ENCODE peak calls at places on chromosomes 3 and 15, in seven cellular contexts. T is astrocyte of the spinal cord, L is psoas muscle, P is dorsolateral prefrontal cortex, Y is spleen, F is mucosa of descending colon, R is A673. W is an unnamed sample.

GRCh38 chr3:71035314-71035713 is 548.2 kb downstream of the FOXP1 start:
- DNase-seq in R (peak), L (no peak), P (no peak), F (peak), Y (no peak), T (peak), W (peak)

GRCh38 chr3:25854635-25855034 is 64.7 kb downstream of the OXSM start:
- DNase-seq in P (no peak), R (no peak), F (no peak), T (peak), Y (no peak), L (no peak), W (peak)

GRCh38 chr15:56532766-56533455 is 68.0 kb upstream of the MNS1 start:
- DNase-seq in Y (no peak), R (peak), L (no peak), T (no peak), F (no peak), P (no peak), W (no peak)

GRCh38 chr3:144363856-144364255 is 392.2 kb downstream of the DIPK2A start:
- DNase-seq in T (no peak), L (no peak), F (no peak), Y (no peak), P (no peak), R (no peak), W (no peak)

GRCh38 chr3:42012378-42012934 is 50.6 kb upstream of the ULK4 start:
- DNase-seq in P (no peak), T (no peak), R (no peak), F (no peak), L (no peak), Y (no peak), W (no peak)

GRCh38 chr15:68383161-68384074 is 48.5 kb downstream of the ITGA11 start:
- DNase-seq in L (no peak), P (no peak), R (peak), T (peak), F (peak), Y (no peak), W (peak)

GRCh38 chr15:50786871-50787270 is 21.4 kb upstream of the SPPL2A start:
- DNase-seq in Y (no peak), T (no peak), L (no peak), P (no peak), R (no peak), F (no peak), W (no peak)

GRCh38 chr3:37653466-37653865 is 208.2 kb upstream of the CTDSPL start:
- DNase-seq in T (no peak), P (no peak), R (no peak), L (no peak), Y (no peak), F (no peak), W (no peak)

GRCh38 chr3:10278501-10278900 is 14.2 kb downstream of the GHRL start:
- DNase-seq in T (no peak), R (no peak), P (no peak), Y (no peak), L (no peak), F (no peak), W (no peak)

GRCh38 chr3:196599734-196600128 is 31.3 kb downstream of the FBXO45 start:
- DNase-seq in F (no peak), Y (no peak), L (no peak), P (no peak), R (no peak), T (no peak), W (no peak)

GRCh38 chr15:34644061-34644460 is 60.6 kb upstream of the GOLGA8B start:
- DNase-seq in F (no peak), P (no peak), L (no peak), Y (no peak), T (peak), R (peak), W (peak)

GRCh38 chr3:56962200-56962599 is 98.3 kb upstream of the SPATA12 start:
- DNase-seq in F (no peak), T (no peak), P (no peak), R (no peak), L (no peak), Y (no peak), W (no peak)

GRCh38 chr3:63132456-63133250 is 145.5 kb upstream of the SYNPR start:
- DNase-seq in T (no peak), P (no peak), F (no peak), L (no peak), Y (no peak), R (no peak), W (no peak)

GRCh38 chr3:48931944-48932580 is 13.4 kb downstream of the ARIH2 start:
- DNase-seq in F (no peak), L (no peak), R (no peak), Y (no peak), P (no peak), T (no peak), W (no peak)

GRCh38 chr15:58520464-58520863 is 88.7 kb downstream of the LIPC start:
- DNase-seq in F (no peak), Y (no peak), R (peak), T (no peak), L (no peak), P (no peak), W (no peak)

GRCh38 chr3:69241769-69242168 is 119.4 kb upstream of the LMOD3 start:
- DNase-seq in T (no peak), L (no peak), F (no peak), Y (no peak), P (no peak), R (no peak), W (no peak)

GRCh38 chr15:61401903-61402698 is 173.0 kb upstream of the RORA start:
- DNase-seq in T (no peak), L (no peak), F (no peak), R (no peak), Y (no peak), P (no peak), W (no peak)

GRCh38 chr3:64575211-64575844 is 112.5 kb downstream of the ADAMTS9 start:
- DNase-seq in P (no peak), L (no peak), T (peak), R (peak), F (no peak), Y (no peak), W (peak)

GRCh38 chr15:35410775-35411174 is 135.2 kb downstream of the DPH6 start:
- DNase-seq in L (no peak), T (no peak), Y (no peak), P (no peak), R (no peak), F (no peak), W (no peak)

GRCh38 chr3:111963424-111963823 is 15.4 kb upstream of the ABHD10 start:
- DNase-seq in R (no peak), F (no peak), P (no peak), T (peak), L (no peak), Y (no peak), W (peak)

GRCh38 chr3:67018105-67018788 is 20.1 kb downstream of the KBTBD8 start:
- DNase-seq in P (no peak), T (peak), Y (no peak), L (no peak), R (no peak), F (peak), W (peak)

GRCh38 chr3:13549513-13550256 is 760 bp downstream of the FBLN2 start:
- DNase-seq in Y (peak), F (no peak), P (no peak), R (no peak), L (peak), T (no peak), W (no peak)

GRCh38 chr3:13550791-13551360 is 2.0 kb downstream of the FBLN2 start:
- DNase-seq in L (peak), T (no peak), R (no peak), F (no peak), P (no peak), Y (no peak), W (no peak)

GRCh38 chr3:13547591-13548371 is 1.1 kb upstream of the FBLN2 start:
- DNase-seq in F (no peak), R (no peak), L (peak), T (no peak), Y (no peak), P (no peak), W (no peak)

GRCh38 chr3:13548696-13549512 is at the start of gene FBLN2:
- DNase-seq in Y (peak), P (no peak), R (peak), T (no peak), L (peak), F (peak), W (no peak)

GRCh38 chr3:13550257-13550693 is 1.4 kb downstream of the FBLN2 start:
- DNase-seq in P (no peak), R (no peak), L (peak), T (no peak), Y (no peak), F (no peak), W (no peak)
- H3K4me3 ChIP-seq in P (no peak), R (no peak), L (peak), T (no peak), Y (no peak), F (no peak), W (no peak)

GRCh38 chr15:85706779-85707518 is 87.8 kb downstream of the KLHL25 start:
- DNase-seq in R (no peak), Y (no peak), T (peak), P (no peak), F (peak), L (no peak), W (peak)
- TF ChIP-seq CTCF in R (no peak), Y (no peak), T (no peak), P (no peak), F (no peak), L (no peak), W (no peak)

GRCh38 chr15:78640527-78640839 is 527 bp downstream of the CHRNB4 start:
- DNase-seq in Y (no peak), P (no peak), L (no peak), F (no peak), T (no peak), R (no peak), W (no peak)
- H3K4me3 ChIP-seq in Y (peak), P (peak), L (peak), F (no peak), T (peak), R (peak), W (peak)

DNA sequence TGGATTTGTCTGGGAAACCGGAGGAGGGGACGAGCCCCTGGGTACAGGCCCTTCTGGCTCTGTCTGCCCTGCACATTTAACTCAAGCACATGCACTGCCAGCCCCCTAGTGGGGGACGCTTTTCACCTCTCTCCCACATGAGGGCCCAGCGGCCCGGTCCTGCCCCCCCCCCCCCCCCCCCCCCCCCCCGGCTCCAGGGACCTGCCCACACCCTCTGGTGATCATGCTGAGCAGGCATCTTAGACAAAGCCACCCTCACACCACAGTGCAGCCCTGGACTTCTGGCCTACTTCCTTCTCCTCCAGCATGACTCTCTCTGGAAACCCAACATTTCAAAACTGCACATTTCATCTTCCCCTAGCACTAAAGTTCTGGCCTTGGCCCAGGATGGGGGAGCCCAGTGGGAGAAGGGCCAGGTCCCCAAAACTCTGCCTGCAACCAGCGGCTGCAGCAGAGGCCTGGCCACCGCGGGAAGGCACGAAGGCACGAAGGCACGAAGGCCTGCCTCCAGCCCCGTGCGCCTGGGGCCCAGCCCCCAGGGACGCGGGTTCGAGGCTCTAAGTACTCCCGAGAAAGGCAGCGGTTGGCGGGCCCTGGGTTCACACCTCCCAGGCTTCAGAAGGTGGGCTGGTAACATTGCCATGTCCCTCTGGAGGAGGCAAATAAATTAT is 14.1 kb downstream of the KLF15 start:
- DNase-seq in F (no peak), R (peak), Y (peak), P (no peak), L (peak), T (no peak), W (no peak)
- TF ChIP-seq CTCF in F (no peak), R (peak), Y (no peak), P (no peak), L (no peak), T (peak), W (peak)

DNA sequence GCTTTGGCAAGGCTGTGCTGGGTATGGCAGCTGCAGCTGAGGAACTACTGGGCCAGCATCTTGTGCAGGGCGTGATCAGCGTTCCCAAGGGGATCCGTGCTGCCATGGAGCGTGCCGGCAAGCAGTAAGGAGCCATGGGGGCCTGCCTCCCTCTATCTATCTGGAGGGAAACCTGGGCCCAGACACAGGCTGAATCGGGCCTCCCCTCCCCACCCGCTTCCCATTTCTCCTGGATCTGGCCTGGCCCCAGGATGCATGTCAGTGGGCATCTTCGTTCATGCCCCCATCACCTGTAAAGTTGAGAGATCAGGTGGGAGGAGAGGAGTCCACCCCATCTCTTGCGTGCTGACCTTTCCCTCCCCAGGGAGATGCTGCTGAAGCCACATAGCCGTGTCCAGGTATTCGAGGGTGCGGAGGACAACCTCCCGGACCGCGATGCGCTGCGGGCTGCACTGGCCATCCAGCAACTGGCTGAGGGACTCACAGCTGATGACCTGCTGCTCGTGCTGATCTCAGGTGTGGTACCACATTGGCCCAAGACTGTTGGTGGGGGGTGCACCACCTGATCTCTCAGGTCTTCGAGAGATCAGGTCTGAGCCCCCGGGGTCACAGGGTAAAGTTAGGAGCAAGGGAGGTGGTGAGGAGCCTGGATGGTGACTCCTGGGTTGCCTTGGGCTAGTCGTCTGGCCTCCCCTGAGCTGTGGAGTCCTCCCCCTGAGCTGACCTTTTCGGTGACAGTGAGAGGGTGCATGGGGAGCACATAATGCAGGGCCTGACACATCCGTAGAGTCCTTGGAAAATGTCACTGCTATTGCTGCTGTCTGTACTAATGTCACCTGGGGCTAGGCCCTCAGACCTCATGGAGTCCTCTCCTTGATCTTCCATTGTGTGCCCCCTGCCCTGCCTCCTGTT is 3.2 kb downstream of the GLYCTK start:
- DNase-seq in P (no peak), R (no peak), T (no peak), F (peak), L (no peak), Y (peak), W (no peak)
- H3K4me3 ChIP-seq in P (no peak), R (no peak), T (no peak), F (no peak), L (no peak), Y (no peak), W (no peak)

DNA sequence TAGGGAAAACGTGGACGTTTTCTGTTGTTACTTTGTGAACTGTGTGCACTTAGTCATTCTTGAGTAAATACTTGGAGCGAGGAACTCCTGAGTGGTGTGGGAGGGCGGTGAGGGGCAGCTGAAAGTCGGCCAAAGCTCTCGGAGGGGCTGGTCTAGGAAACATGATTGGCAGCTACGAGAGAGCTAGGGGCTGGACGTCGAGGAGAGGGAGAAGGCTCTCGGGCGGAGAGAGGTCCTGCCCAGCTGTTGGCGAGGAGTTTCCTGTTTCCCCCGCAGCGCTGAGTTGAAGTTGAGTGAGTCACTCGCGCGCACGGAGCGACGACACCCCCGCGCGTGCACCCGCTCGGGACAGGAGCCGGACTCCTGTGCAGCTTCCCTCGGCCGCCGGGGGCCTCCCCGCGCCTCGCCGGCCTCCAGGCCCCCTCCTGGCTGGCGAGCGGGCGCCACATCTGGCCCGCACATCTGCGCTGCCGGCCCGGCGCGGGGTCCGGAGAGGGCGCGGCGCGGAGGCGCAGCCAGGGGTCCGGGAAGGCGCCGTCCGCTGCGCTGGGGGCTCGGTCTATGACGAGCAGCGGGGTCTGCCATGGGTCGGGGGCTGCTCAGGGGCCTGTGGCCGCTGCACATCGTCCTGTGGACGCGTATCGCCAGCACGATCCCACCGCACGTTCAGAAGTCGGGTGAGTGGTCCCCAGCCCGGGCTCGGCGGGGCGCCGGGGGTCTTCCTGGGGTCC is at the start of gene TGFBR2:
- DNase-seq in L (peak), P (peak), T (peak), Y (peak), F (peak), R (peak), W (peak)
- TF ChIP-seq CTCF in L (peak), P (peak), T (peak), Y (peak), F (no peak), R (no peak), W (no peak)

W was measured in cardiac fibroblast.